ENCODE peak calls at places on chromosome 1, in seven cellular contexts. K, H, F, D, E, M and Y are unnamed samples.
A peak's percentile ranks its signal among the peaks of the same experiment; 100 is the strongest.

GRCh38 chr1:6028042-6028895 is 17.4 kb upstream of the KCNAB2 start:
- DNase-seq in M (no peak), E (no peak), D (no peak), F (peak; percentile 43), H (no peak), K (no peak), Y (no peak)

GRCh38 chr1:209911746-209912145 is 26.3 kb upstream of the SYT14 start:
- DNase-seq in M (no peak), D (no peak), F (no peak), E (no peak), H (no peak), K (no peak), Y (no peak)

GRCh38 chr1:205424881-205425635 is 3.2 kb upstream of the LEMD1 start:
- DNase-seq in F (no peak), K (no peak), M (no peak), D (no peak), E (no peak), H (no peak), Y (no peak)

GRCh38 chr1:31425301-31426081 is 12.5 kb downstream of the SERINC2 start:
- DNase-seq in E (no peak), F (no peak), D (no peak), M (no peak), K (no peak), H (no peak), Y (no peak)

GRCh38 chr1:93817819-93818569 is 61.0 kb downstream of the DNTTIP2 start:
- DNase-seq in F (no peak), D (no peak), E (no peak), K (peak; percentile 74), M (no peak), H (no peak), Y (no peak)

GRCh38 chr1:41045740-41046139 is 24.2 kb upstream of the SLFNL1 start:
- DNase-seq in D (no peak), E (no peak), F (peak; percentile 51), M (no peak), H (no peak), K (no peak), Y (no peak)

GRCh38 chr1:47663286-47663685 is 225.4 kb downstream of the FOXD2 start:
- DNase-seq in E (no peak), K (no peak), M (no peak), F (no peak), D (no peak), H (no peak), Y (peak; percentile 28)

GRCh38 chr1:206860165-206860564 is 5.3 kb upstream of the IL20 start:
- DNase-seq in H (no peak), K (no peak), M (no peak), F (no peak), E (no peak), D (no peak), Y (no peak)

GRCh38 chr1:48876221-48876785 is 99.6 kb upstream of the BEND5 start:
- DNase-seq in H (no peak), M (no peak), D (peak; percentile 7), K (no peak), F (no peak), E (no peak), Y (no peak)

GRCh38 chr1:79496129-79496528 is 489.6 kb upstream of the ADGRL4 start:
- DNase-seq in D (no peak), K (no peak), H (no peak), F (no peak), E (no peak), M (no peak), Y (no peak)

GRCh38 chr1:240827786-240828185 is 215.8 kb upstream of the GREM2 start:
- DNase-seq in M (no peak), E (no peak), H (no peak), K (no peak), F (no peak), D (no peak), Y (no peak)

GRCh38 chr1:3772715-3773571 is at the start of gene SMIM1:
- DNase-seq in K (no peak), H (no peak), D (no peak), M (peak; percentile 74), E (no peak), F (peak; percentile 20), Y (peak; percentile 81)

GRCh38 chr1:6587261-6588005 is 7.6 kb downstream of the ZBTB48 start:
- DNase-seq in K (no peak), M (no peak), H (no peak), F (no peak), E (no peak), D (no peak), Y (no peak)

GRCh38 chr1:154198756-154199562 is 7.1 kb upstream of the TPM3 start:
- DNase-seq in F (no peak), H (no peak), D (peak; percentile 73), K (no peak), M (no peak), E (no peak), Y (no peak)

GRCh38 chr1:27664291-27664690 is 7.7 kb downstream of the IFI6 start:
- DNase-seq in F (no peak), H (no peak), E (no peak), D (no peak), M (no peak), K (no peak), Y (no peak)

GRCh38 chr1:220983877-220984635 is 104.8 kb downstream of the HLX start:
- DNase-seq in F (no peak), K (no peak), M (no peak), D (no peak), E (no peak), H (no peak), Y (no peak)

GRCh38 chr1:219745070-219745469 is 132.2 kb upstream of the ZC3H11B start:
- DNase-seq in H (no peak), M (no peak), D (no peak), F (no peak), E (no peak), K (no peak), Y (no peak)

GRCh38 chr1:6205849-6206845 is at the start of gene RNF207:
- DNase-seq in D (peak; percentile 82), H (no peak), M (peak; percentile 79), E (no peak), K (no peak), F (peak; percentile 79), Y (no peak)

GRCh38 chr1:156692409-156692957 is 12.9 kb downstream of the CRABP2 start:
- DNase-seq in D (no peak), M (no peak), K (no peak), F (no peak), H (no peak), E (no peak), Y (no peak)

GRCh38 chr1:37497832-37498231 is 16.7 kb downstream of the MEAF6 start:
- DNase-seq in F (peak; percentile 68), E (no peak), D (no peak), H (no peak), M (no peak), K (no peak), Y (no peak)

GRCh38 chr1:220997791-220998190 is 118.5 kb downstream of the HLX start:
- DNase-seq in F (no peak), D (no peak), H (no peak), E (no peak), M (no peak), K (no peak), Y (no peak)

GRCh38 chr1:2415801-2416208 is 3.4 kb upstream of the PEX10 start:
- DNase-seq in E (no peak), K (no peak), H (no peak), F (peak; percentile 74), D (no peak), M (no peak), Y (no peak)

GRCh38 chr1:100972185-100972584 is 53.4 kb downstream of the DPH5 start:
- DNase-seq in H (no peak), K (no peak), D (no peak), F (no peak), E (no peak), M (no peak), Y (no peak)

GRCh38 chr1:154220970-154221814 is 437 bp downstream of the UBAP2L start:
- DNase-seq in E (peak; percentile 34), M (peak; percentile 83), D (peak; percentile 59), F (peak; percentile 60), H (no peak), K (peak; percentile 93), Y (peak; percentile 88)

GRCh38 chr1:9289724-9290493 is 2.8 kb upstream of the SPSB1 start:
- DNase-seq in H (no peak), M (peak; percentile 89), K (no peak), D (peak; percentile 77), F (no peak), E (peak; percentile 56), Y (peak; percentile 91)

GRCh38 chr1:197140123-197140522 is 6.3 kb downstream of the ASPM start:
- DNase-seq in K (no peak), M (no peak), F (no peak), H (no peak), D (no peak), E (no peak), Y (no peak)

GRCh38 chr1:197144570-197145325 is 1.7 kb downstream of the ASPM start:
- DNase-seq in E (no peak), K (no peak), H (no peak), F (no peak), M (no peak), D (no peak), Y (no peak)

GRCh38 chr1:197139169-197139568 is 7.3 kb downstream of the ASPM start:
- DNase-seq in K (no peak), F (no peak), M (no peak), E (no peak), H (no peak), D (no peak), Y (no peak)

GRCh38 chr1:197145451-197146029 is 929 bp downstream of the ASPM start:
- DNase-seq in E (no peak), K (no peak), D (no peak), F (no peak), H (no peak), M (no peak), Y (no peak)

GRCh38 chr1:197141556-197141955 is 4.9 kb downstream of the ASPM start:
- DNase-seq in H (no peak), F (no peak), D (no peak), M (no peak), E (no peak), K (no peak), Y (no peak)
- TF ChIP-seq EP300 in H (no peak), F (no peak), D (no peak), M (no peak), E (no peak), K (no peak), Y (no peak)

DNA sequence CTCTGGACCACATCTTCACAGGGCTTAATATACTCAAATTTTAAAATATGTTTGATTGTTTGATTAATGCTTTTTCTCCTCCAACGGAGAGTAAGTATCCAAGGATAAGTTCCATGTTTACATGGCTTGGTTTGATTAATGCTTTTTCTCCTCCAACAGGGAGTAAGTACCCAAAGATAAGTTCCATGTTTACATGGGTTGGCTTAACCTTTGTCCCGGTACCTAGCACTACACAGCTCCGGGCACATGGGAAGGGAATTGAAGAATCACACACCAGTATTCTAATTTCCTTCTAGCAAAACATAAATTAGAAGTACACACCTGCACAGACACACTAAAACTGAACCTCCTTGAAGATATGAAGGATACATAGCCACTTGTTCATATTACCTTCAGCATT is 77.5 kb downstream of the ARID4B start:
- DNase-seq in E (no peak), D (no peak), M (no peak), K (no peak), H (no peak), F (no peak), Y (no peak)
- TF ChIP-seq EP300 in E (no peak), D (no peak), M (no peak), K (no peak), H (no peak), F (no peak), Y (no peak)

GRCh38 chr1:33633019-33633801 is 160.8 kb downstream of the ZSCAN20 start:
- DNase-seq in K (no peak), D (peak; percentile 83), E (peak; percentile 86), F (peak; percentile 88), H (peak; percentile 24), M (peak; percentile 92), Y (peak; percentile 88)
- TF ChIP-seq EP300 in K (no peak), D (no peak), E (no peak), F (no peak), H (no peak), M (no peak), Y (no peak)

GRCh38 chr1:16249838-16250241 is 12.9 kb upstream of the CPLANE2 start:
- DNase-seq in K (no peak), M (peak; percentile 85), E (peak; percentile 55), D (no peak), H (no peak), F (peak; percentile 30), Y (peak; percentile 82)
- TF ChIP-seq EP300 in K (no peak), M (no peak), E (peak; percentile 54), D (no peak), H (no peak), F (no peak), Y (no peak)